ENCODE peak calls at places on chromosomes 1 and 21, in eight cellular contexts. One of them, this sample, is unnamed.

GRCh38 chr1:91736146-91736998 is 149.6 kb downstream of the TGFBR3 start:
- DNase-seq in non-pigmented ciliary epithelial cell: no peak
- DNase-seq in activated naive CD4-positive, alpha-beta T cell: no peak
- DNase-seq in COLO829: no peak
- DNase-seq in stimulated activated CD4-positive, alpha-beta T cell treated with anti-CD3 and anti-CD28 coated beads, Interleukin-1b, Interleukin-23, amount 100 ng/mL, for 24 hours: no peak
- DNase-seq in cardiac septum: no peak
- DNase-seq in CD8-positive, alpha-beta memory T cell: no peak
- DNase-seq in H9: no peak
- DNase-seq in this sample: no peak

GRCh38 chr1:182101415-182102041 is 40.0 kb upstream of the ZNF648 start:
- DNase-seq in non-pigmented ciliary epithelial cell: no peak
- DNase-seq in activated naive CD4-positive, alpha-beta T cell: no peak
- DNase-seq in COLO829: no peak
- DNase-seq in stimulated activated CD4-positive, alpha-beta T cell treated with anti-CD3 and anti-CD28 coated beads, Interleukin-1b, Interleukin-23, amount 100 ng/mL, for 24 hours: no peak
- DNase-seq in cardiac septum: no peak
- DNase-seq in CD8-positive, alpha-beta memory T cell: no peak
- DNase-seq in H9: peak; percentile 98
- DNase-seq in this sample: peak; percentile 79

GRCh38 chr1:28877132-28877781 is 37.1 kb upstream of the EPB41 start:
- DNase-seq in non-pigmented ciliary epithelial cell: no peak
- DNase-seq in activated naive CD4-positive, alpha-beta T cell: peak; percentile 68
- DNase-seq in COLO829: peak; percentile 82
- DNase-seq in stimulated activated CD4-positive, alpha-beta T cell treated with anti-CD3 and anti-CD28 coated beads, Interleukin-1b, Interleukin-23, amount 100 ng/mL, for 24 hours: peak; percentile 66
- DNase-seq in cardiac septum: peak; percentile 88
- DNase-seq in CD8-positive, alpha-beta memory T cell: peak; percentile 68
- DNase-seq in H9: peak; percentile 82
- DNase-seq in this sample: peak; percentile 78

GRCh38 chr1:66256629-66257575 is 277.1 kb upstream of the SGIP1 start:
- DNase-seq in non-pigmented ciliary epithelial cell: no peak
- DNase-seq in activated naive CD4-positive, alpha-beta T cell: no peak
- DNase-seq in COLO829: no peak
- DNase-seq in stimulated activated CD4-positive, alpha-beta T cell treated with anti-CD3 and anti-CD28 coated beads, Interleukin-1b, Interleukin-23, amount 100 ng/mL, for 24 hours: no peak
- DNase-seq in cardiac septum: no peak
- DNase-seq in CD8-positive, alpha-beta memory T cell: no peak
- DNase-seq in H9: no peak
- DNase-seq in this sample: no peak

GRCh38 chr1:3237994-3238704 is 169.1 kb downstream of the PRDM16 start:
- DNase-seq in non-pigmented ciliary epithelial cell: no peak
- DNase-seq in activated naive CD4-positive, alpha-beta T cell: no peak
- DNase-seq in COLO829: no peak
- DNase-seq in stimulated activated CD4-positive, alpha-beta T cell treated with anti-CD3 and anti-CD28 coated beads, Interleukin-1b, Interleukin-23, amount 100 ng/mL, for 24 hours: no peak
- DNase-seq in cardiac septum: no peak
- DNase-seq in CD8-positive, alpha-beta memory T cell: no peak
- DNase-seq in H9: no peak
- DNase-seq in this sample: no peak

GRCh38 chr1:60571811-60572210 is 498.2 kb upstream of the C1orf87 start:
- DNase-seq in non-pigmented ciliary epithelial cell: no peak
- DNase-seq in activated naive CD4-positive, alpha-beta T cell: no peak
- DNase-seq in COLO829: no peak
- DNase-seq in stimulated activated CD4-positive, alpha-beta T cell treated with anti-CD3 and anti-CD28 coated beads, Interleukin-1b, Interleukin-23, amount 100 ng/mL, for 24 hours: no peak
- DNase-seq in cardiac septum: no peak
- DNase-seq in CD8-positive, alpha-beta memory T cell: no peak
- DNase-seq in H9: no peak
- DNase-seq in this sample: no peak

GRCh38 chr1:22331618-22332017 is 120.0 kb upstream of the ZBTB40 start:
- DNase-seq in non-pigmented ciliary epithelial cell: no peak
- DNase-seq in activated naive CD4-positive, alpha-beta T cell: no peak
- DNase-seq in COLO829: no peak
- DNase-seq in stimulated activated CD4-positive, alpha-beta T cell treated with anti-CD3 and anti-CD28 coated beads, Interleukin-1b, Interleukin-23, amount 100 ng/mL, for 24 hours: no peak
- DNase-seq in cardiac septum: peak; percentile 2
- DNase-seq in CD8-positive, alpha-beta memory T cell: no peak
- DNase-seq in H9: no peak
- DNase-seq in this sample: peak; percentile 42

GRCh38 chr1:8517579-8518489 is 199.9 kb downstream of the SLC45A1 start:
- DNase-seq in non-pigmented ciliary epithelial cell: no peak
- DNase-seq in activated naive CD4-positive, alpha-beta T cell: no peak
- DNase-seq in COLO829: no peak
- DNase-seq in stimulated activated CD4-positive, alpha-beta T cell treated with anti-CD3 and anti-CD28 coated beads, Interleukin-1b, Interleukin-23, amount 100 ng/mL, for 24 hours: no peak
- DNase-seq in cardiac septum: no peak
- DNase-seq in CD8-positive, alpha-beta memory T cell: peak; percentile 18
- DNase-seq in H9: no peak
- DNase-seq in this sample: no peak

GRCh38 chr1:67683736-67684525 is 1.1 kb upstream of the GADD45A start:
- DNase-seq in non-pigmented ciliary epithelial cell: no peak
- DNase-seq in activated naive CD4-positive, alpha-beta T cell: no peak
- DNase-seq in COLO829: no peak
- DNase-seq in stimulated activated CD4-positive, alpha-beta T cell treated with anti-CD3 and anti-CD28 coated beads, Interleukin-1b, Interleukin-23, amount 100 ng/mL, for 24 hours: no peak
- DNase-seq in cardiac septum: no peak
- DNase-seq in CD8-positive, alpha-beta memory T cell: peak; percentile 7
- DNase-seq in H9: no peak
- DNase-seq in this sample: no peak

GRCh38 chr1:156859523-156860112 is 701 bp upstream of the INSRR start:
- DNase-seq in non-pigmented ciliary epithelial cell: no peak
- DNase-seq in activated naive CD4-positive, alpha-beta T cell: no peak
- DNase-seq in COLO829: no peak
- DNase-seq in stimulated activated CD4-positive, alpha-beta T cell treated with anti-CD3 and anti-CD28 coated beads, Interleukin-1b, Interleukin-23, amount 100 ng/mL, for 24 hours: no peak
- DNase-seq in cardiac septum: no peak
- DNase-seq in CD8-positive, alpha-beta memory T cell: peak; percentile 10
- DNase-seq in H9: peak; percentile 53
- DNase-seq in this sample: peak; percentile 82

GRCh38 chr1:41859686-41860085 is 59.0 kb downstream of the HIVEP3 start:
- DNase-seq in non-pigmented ciliary epithelial cell: no peak
- DNase-seq in activated naive CD4-positive, alpha-beta T cell: no peak
- DNase-seq in COLO829: no peak
- DNase-seq in stimulated activated CD4-positive, alpha-beta T cell treated with anti-CD3 and anti-CD28 coated beads, Interleukin-1b, Interleukin-23, amount 100 ng/mL, for 24 hours: no peak
- DNase-seq in cardiac septum: no peak
- DNase-seq in CD8-positive, alpha-beta memory T cell: no peak
- DNase-seq in H9: no peak
- DNase-seq in this sample: no peak

GRCh38 chr1:29973406-29973805 is 737.1 kb downstream of the PTPRU start:
- DNase-seq in non-pigmented ciliary epithelial cell: no peak
- DNase-seq in activated naive CD4-positive, alpha-beta T cell: no peak
- DNase-seq in COLO829: no peak
- DNase-seq in stimulated activated CD4-positive, alpha-beta T cell treated with anti-CD3 and anti-CD28 coated beads, Interleukin-1b, Interleukin-23, amount 100 ng/mL, for 24 hours: no peak
- DNase-seq in cardiac septum: no peak
- DNase-seq in CD8-positive, alpha-beta memory T cell: no peak
- DNase-seq in H9: peak; percentile 39
- DNase-seq in this sample: no peak

GRCh38 chr1:244349103-244349531 is 102.6 kb downstream of the ADSS2 start:
- DNase-seq in non-pigmented ciliary epithelial cell: peak; percentile 91
- DNase-seq in activated naive CD4-positive, alpha-beta T cell: no peak
- DNase-seq in COLO829: no peak
- DNase-seq in stimulated activated CD4-positive, alpha-beta T cell treated with anti-CD3 and anti-CD28 coated beads, Interleukin-1b, Interleukin-23, amount 100 ng/mL, for 24 hours: no peak
- DNase-seq in cardiac septum: no peak
- DNase-seq in CD8-positive, alpha-beta memory T cell: no peak
- DNase-seq in H9: peak; percentile 7
- DNase-seq in this sample: no peak

GRCh38 chr1:54850082-54850730 is 36.8 kb downstream of the DHCR24 start:
- DNase-seq in non-pigmented ciliary epithelial cell: no peak
- DNase-seq in activated naive CD4-positive, alpha-beta T cell: no peak
- DNase-seq in COLO829: no peak
- DNase-seq in stimulated activated CD4-positive, alpha-beta T cell treated with anti-CD3 and anti-CD28 coated beads, Interleukin-1b, Interleukin-23, amount 100 ng/mL, for 24 hours: no peak
- DNase-seq in cardiac septum: no peak
- DNase-seq in CD8-positive, alpha-beta memory T cell: no peak
- DNase-seq in H9: no peak
- DNase-seq in this sample: no peak

GRCh38 chr21:41012425-41012824 is 155.5 kb upstream of the BACE2 start:
- DNase-seq in non-pigmented ciliary epithelial cell: no peak
- DNase-seq in activated naive CD4-positive, alpha-beta T cell: no peak
- DNase-seq in COLO829: no peak
- DNase-seq in stimulated activated CD4-positive, alpha-beta T cell treated with anti-CD3 and anti-CD28 coated beads, Interleukin-1b, Interleukin-23, amount 100 ng/mL, for 24 hours: no peak
- DNase-seq in cardiac septum: no peak
- DNase-seq in CD8-positive, alpha-beta memory T cell: no peak
- DNase-seq in H9: no peak
- DNase-seq in this sample: no peak

GRCh38 chr1:156214024-156214748 is 1.4 kb downstream of the PMF1 start:
- DNase-seq in non-pigmented ciliary epithelial cell: no peak
- DNase-seq in activated naive CD4-positive, alpha-beta T cell: no peak
- DNase-seq in COLO829: peak; percentile 98
- DNase-seq in stimulated activated CD4-positive, alpha-beta T cell treated with anti-CD3 and anti-CD28 coated beads, Interleukin-1b, Interleukin-23, amount 100 ng/mL, for 24 hours: no peak
- DNase-seq in cardiac septum: no peak
- DNase-seq in CD8-positive, alpha-beta memory T cell: no peak
- DNase-seq in H9: no peak
- DNase-seq in this sample: no peak